ENCODE peak calls at places on chromosome 6, in nine cellular contexts. L is colonic mucosa, C is endodermal cell, N is cardiac muscle cell, K is HFFc6, Q is mammary epithelial cell, D is GM12865, Y is psoas muscle, A is B cell. S is an unnamed sample.

GRCh38 chr6:156231353-156231752 is 545.8 kb upstream of the ARID1B start:
- DNase-seq in L (no peak), D (no peak), A (no peak), N (no peak), Q (no peak), Y (no peak), K (no peak), C (no peak), S (no peak)

GRCh38 chr6:84641076-84641475 is 123.3 kb downstream of the TBX18 start:
- DNase-seq in N (peak), L (no peak), D (no peak), C (no peak), Q (no peak), K (no peak), Y (no peak), A (no peak), S (no peak)

GRCh38 chr6:33162471-33162870 is 29.8 kb downstream of the COL11A2 start:
- DNase-seq in N (no peak), Y (no peak), Q (no peak), L (no peak), K (no peak), C (peak), D (no peak), A (peak), S (no peak)

GRCh38 chr6:16472349-16473069 is 234.1 kb downstream of the GMPR start:
- DNase-seq in D (peak), Y (no peak), C (no peak), N (peak), Q (no peak), L (no peak), K (peak), A (no peak), S (no peak)

GRCh38 chr6:1553562-1554088 is 56.1 kb upstream of the FOXC1 start:
- DNase-seq in Q (no peak), N (no peak), L (no peak), Y (no peak), K (no peak), A (no peak), D (no peak), C (no peak), S (no peak)

GRCh38 chr6:2853766-2854393 is 12.2 kb upstream of the SERPINB1 start:
- DNase-seq in A (peak), D (peak), C (peak), Q (peak), L (no peak), N (peak), Y (peak), K (peak), S (no peak)

GRCh38 chr6:133623621-133624020 is 265.3 kb upstream of the TCF21 start:
- DNase-seq in A (no peak), Y (no peak), C (no peak), N (no peak), Q (no peak), L (no peak), D (no peak), K (no peak), S (no peak)

GRCh38 chr6:84500726-84501125 is 263.7 kb downstream of the TBX18 start:
- DNase-seq in N (no peak), Y (no peak), L (no peak), Q (no peak), A (no peak), K (no peak), D (no peak), C (no peak), S (no peak)

GRCh38 chr6:163415620-163416379 is 1.3 kb downstream of the QKI start:
- DNase-seq in D (peak), Y (peak), K (peak), A (peak), N (peak), L (no peak), C (peak), Q (peak), S (peak)

GRCh38 chr6:138691595-138692057 is 81.9 kb upstream of the CCDC28A start:
- DNase-seq in K (peak), A (no peak), Q (peak), Y (no peak), C (no peak), D (no peak), L (no peak), N (peak), S (no peak)

GRCh38 chr6:146363838-146364607 is 179.6 kb upstream of the RAB32 start:
- DNase-seq in Y (no peak), Q (no peak), D (no peak), N (no peak), C (no peak), K (no peak), A (no peak), L (no peak), S (no peak)

GRCh38 chr6:113642714-113643442 is 214.3 kb upstream of the MARCKS start:
- DNase-seq in D (peak), N (peak), K (no peak), A (no peak), C (no peak), Q (no peak), Y (no peak), L (peak), S (no peak)

GRCh38 chr6:132820629-132821381 is 6.4 kb downstream of the RPS12 start:
- DNase-seq in D (peak), Q (peak), N (no peak), K (no peak), L (no peak), C (peak), A (no peak), Y (no peak), S (no peak)

GRCh38 chr6:109595998-109596397 is 95.0 kb downstream of the AK9 start:
- DNase-seq in C (peak), Y (no peak), Q (peak), L (no peak), N (peak), K (peak), A (no peak), D (peak), S (no peak)

GRCh38 chr6:84825461-84825860 is 61.1 kb upstream of the TBX18 start:
- DNase-seq in N (peak), C (no peak), Y (no peak), Q (peak), A (no peak), K (no peak), L (no peak), D (no peak), S (no peak)

GRCh38 chr6:158853072-158853871 is 34.1 kb upstream of the EZR start:
- DNase-seq in A (peak), K (peak), Q (peak), D (peak), L (peak), N (peak), C (peak), Y (peak), S (no peak)

GRCh38 chr6:1613631-1614447 is 4.1 kb downstream of the FOXC1 start:
- DNase-seq in L (no peak), A (no peak), N (peak), D (no peak), Y (no peak), Q (peak), C (peak), K (no peak), S (peak)

GRCh38 chr6:20182926-20183521 is 29.2 kb downstream of the MBOAT1 start:
- DNase-seq in D (no peak), A (no peak), K (no peak), C (no peak), Y (peak), N (no peak), L (peak), Q (peak), S (no peak)

GRCh38 chr6:132712366-132712765 is 1.5 kb downstream of the VNN1 start:
- DNase-seq in D (no peak), L (no peak), Y (no peak), A (no peak), Q (peak), N (peak), K (peak), C (no peak), S (no peak)

GRCh38 chr6:98812220-98812619 is 22.2 kb upstream of the POU3F2 start:
- DNase-seq in C (no peak), D (no peak), Y (no peak), Q (no peak), N (no peak), K (no peak), A (no peak), L (no peak), S (no peak)

GRCh38 chr6:160041608-160042007 is 72.7 kb downstream of the IGF2R start:
- DNase-seq in A (no peak), K (peak), C (peak), D (no peak), Y (peak), L (no peak), N (peak), Q (peak), S (peak)

GRCh38 chr6:53906842-53907241 is 112.0 kb downstream of the LRRC1 start:
- DNase-seq in Y (no peak), Q (no peak), D (no peak), L (no peak), A (no peak), K (no peak), N (peak), C (no peak), S (no peak)
- TF ChIP-seq CTCF in Y (no peak), Q (no peak), D (no peak), L (no peak), A (no peak), K (no peak), N (no peak), C (no peak), S (no peak)

GRCh38 chr6:116111552-116112528 is 11.2 kb downstream of the NT5DC1 start:
- DNase-seq in D (peak), Q (peak), A (no peak), Y (no peak), C (peak), N (peak), L (peak), K (peak), S (no peak)

GRCh38 chr6:116118608-116119007 is 7.3 kb downstream of the COL10A1 start:
- DNase-seq in A (no peak), K (peak), Y (no peak), Q (peak), L (no peak), N (no peak), D (no peak), C (no peak), S (no peak)

GRCh38 chr6:116113386-116113785 is 12.5 kb downstream of the COL10A1 start:
- DNase-seq in N (no peak), Y (no peak), C (no peak), K (no peak), L (no peak), D (no peak), A (no peak), Q (no peak), S (no peak)

GRCh38 chr6:116120430-116120829 is 5.5 kb downstream of the COL10A1 start:
- DNase-seq in D (no peak), A (no peak), N (no peak), C (no peak), Q (no peak), Y (no peak), K (no peak), L (no peak), S (no peak)

GRCh38 chr6:116115781-116116180 is 10.2 kb downstream of the COL10A1 start:
- DNase-seq in L (no peak), C (no peak), N (no peak), Y (no peak), A (no peak), K (peak), Q (no peak), D (no peak), S (no peak)
- TF ChIP-seq CTCF in L (no peak), C (peak), N (peak), Y (no peak), A (no peak), K (peak), Q (peak), D (no peak), S (peak)

GRCh38 chr6:101395345-101395744 is 1.8 kb downstream of the GRIK2 start:
- DNase-seq in L (no peak), K (peak), Y (no peak), Q (no peak), C (no peak), D (no peak), N (no peak), A (no peak), S (no peak)
- TF ChIP-seq CTCF in L (no peak), K (peak), Y (no peak), Q (no peak), C (no peak), D (no peak), N (peak), A (no peak), S (no peak)

DNA sequence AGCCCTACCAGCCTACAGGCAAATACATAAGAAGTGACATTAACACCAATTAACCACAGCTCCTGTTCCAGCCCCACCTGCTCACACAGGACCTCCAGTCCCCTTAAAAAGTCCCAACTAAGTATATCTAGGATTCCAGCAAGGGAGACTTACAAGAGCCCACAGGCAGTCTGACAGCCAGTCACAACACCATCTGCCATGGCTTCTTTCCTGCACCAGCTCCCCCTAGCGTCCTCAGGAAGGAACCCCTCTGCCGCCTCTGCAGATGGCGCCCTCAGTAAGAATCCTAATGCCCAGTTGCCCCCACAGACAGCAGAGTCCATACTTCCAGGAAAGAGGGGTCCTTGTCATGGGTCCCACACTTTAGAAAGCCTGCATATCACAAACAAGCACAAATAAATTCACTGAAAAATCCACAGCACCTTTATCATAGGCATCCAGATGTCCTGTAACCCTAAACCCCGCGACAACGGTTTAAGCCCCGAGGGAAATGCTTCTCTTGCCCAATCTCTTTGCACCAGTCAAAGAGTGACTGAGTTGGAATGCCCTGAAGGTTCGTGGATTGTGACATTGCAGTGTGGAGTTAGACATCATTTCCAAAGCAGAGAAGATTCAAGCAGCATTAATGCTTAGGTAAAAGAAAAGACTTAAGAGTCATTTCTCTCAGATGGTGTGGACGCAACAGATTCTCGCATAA is 121.9 kb downstream of the HIVEP2 start:
- DNase-seq in Q (peak), N (no peak), L (no peak), Y (peak), K (no peak), A (no peak), C (peak), D (peak), S (no peak)
- TF ChIP-seq CTCF in Q (peak), N (peak), L (no peak), Y (peak), K (peak), A (peak), C (peak), D (peak), S (no peak)

GRCh38 chr6:166397849-166398248 is 15.1 kb upstream of the MPC1 start:
- DNase-seq in A (no peak), D (no peak), Q (no peak), L (no peak), Y (no peak), N (no peak), C (no peak), K (no peak), S (no peak)

GRCh38 chr6:166394036-166394892 is 11.5 kb upstream of the MPC1 start:
- DNase-seq in L (no peak), C (no peak), N (no peak), K (no peak), D (no peak), Y (no peak), A (no peak), Q (no peak), S (no peak)

GRCh38 chr6:166395778-166396177 is 13.0 kb upstream of the MPC1 start:
- DNase-seq in C (no peak), N (no peak), L (no peak), Y (no peak), D (no peak), K (no peak), Q (no peak), A (no peak), S (no peak)

GRCh38 chr6:166393535-166393823 is 10.7 kb upstream of the MPC1 start:
- DNase-seq in N (no peak), Y (no peak), A (no peak), C (no peak), K (no peak), L (no peak), Q (no peak), D (no peak), S (no peak)

GRCh38 chr6:166395351-166395750 is 12.6 kb upstream of the MPC1 start:
- DNase-seq in K (no peak), Q (no peak), D (no peak), L (no peak), Y (no peak), C (no peak), N (no peak), A (no peak), S (no peak)
- TF ChIP-seq CTCF in K (no peak), Q (no peak), D (no peak), L (no peak), Y (no peak), C (no peak), N (no peak), A (no peak), S (no peak)

GRCh38 chr6:69768664-69769063 is 28.1 kb downstream of the LMBRD1 start:
- DNase-seq in K (no peak), Y (no peak), C (no peak), N (peak), Q (no peak), D (no peak), A (no peak), L (no peak), S (no peak)
- TF ChIP-seq CTCF in K (peak), Y (no peak), C (peak), N (peak), Q (peak), D (no peak), A (no peak), L (no peak), S (peak)

DNA sequence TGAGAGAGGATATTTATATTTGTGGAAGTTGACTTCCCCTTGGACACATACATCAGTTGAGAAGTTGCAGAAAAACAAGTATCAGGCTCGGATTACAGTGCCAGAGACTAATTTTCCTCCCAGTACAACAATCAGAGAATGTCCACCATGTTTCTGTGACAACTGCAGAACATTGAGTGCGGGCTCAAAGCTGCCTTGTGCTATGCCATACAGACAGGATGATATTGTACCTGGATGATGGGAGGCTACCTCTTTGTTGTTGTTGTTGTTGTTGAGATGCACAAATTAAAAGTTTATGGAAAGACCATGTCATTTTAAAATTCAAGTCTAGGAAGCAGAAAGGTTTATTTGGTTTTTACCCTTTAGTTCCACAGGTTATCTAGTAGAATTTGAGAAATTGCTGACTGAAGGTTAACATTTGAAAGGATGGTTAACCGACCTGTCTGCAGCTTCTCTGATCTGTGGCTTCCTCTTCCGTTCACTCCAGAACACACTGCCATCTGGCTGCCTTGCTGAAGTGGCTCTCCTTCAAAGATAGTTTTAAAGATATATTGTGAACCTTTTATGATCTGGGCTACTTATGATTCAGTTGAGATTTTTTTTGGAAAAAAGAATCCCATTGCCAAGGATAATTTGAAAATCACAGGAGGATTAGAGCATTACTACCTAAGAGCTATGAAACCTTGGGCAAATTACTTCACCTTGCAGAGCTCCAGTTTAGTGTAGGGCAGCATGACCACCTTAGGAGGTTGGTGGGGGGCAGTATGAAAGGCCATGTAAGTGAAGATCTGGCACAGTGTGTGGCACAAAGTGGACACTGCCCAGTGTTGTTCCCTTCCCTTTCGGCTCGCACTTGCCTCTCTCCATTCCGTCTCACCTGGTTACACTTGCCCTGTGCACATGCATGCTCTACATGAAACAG is 15.9 kb downstream of the TMEM200A start:
- DNase-seq in Y (no peak), C (no peak), Q (no peak), K (no peak), A (no peak), D (peak), L (no peak), N (no peak), S (no peak)
- TF ChIP-seq CTCF in Y (no peak), C (peak), Q (no peak), K (peak), A (no peak), D (peak), L (no peak), N (no peak), S (no peak)

GRCh38 chr6:35216412-35216732 is 2.6 kb downstream of the SCUBE3 start:
- DNase-seq in K (no peak), D (no peak), C (no peak), A (no peak), Q (no peak), Y (no peak), N (no peak), L (no peak), S (no peak)
- TF ChIP-seq CTCF in K (no peak), D (no peak), C (no peak), A (no peak), Q (no peak), Y (no peak), N (no peak), L (no peak), S (no peak)